ENCODE peak calls at places on chromosomes 11 and 22, in five cellular contexts. One of them, this sample, is unnamed.
A peak's percentile ranks its signal among the peaks of the same experiment; 100 is the strongest.

GRCh38 chr11:64850979-64851567 is 6.6 kb upstream of the CDC42BPG start:
- DNase-seq in cortex of kidney: no peak
- DNase-seq in stimulated activated CD8-positive, alpha-beta memory T cell treated with anti-CD3 and anti-CD28 coated beads, Interleukin-15, amount 100 ng/mL, for 1 hour: no peak
- DNase-seq in stimulated activated CD4-positive, alpha-beta T cell treated with anti-CD3 and anti-CD28 coated beads, Interleukin-15, amount 100 ng/mL, for 1 hour: no peak
- DNase-seq in WTC11: peak; percentile 58
- DNase-seq in this sample: no peak

GRCh38 chr11:68980776-68981065 is at the start of gene MRGPRD:
- DNase-seq in cortex of kidney: no peak
- DNase-seq in stimulated activated CD8-positive, alpha-beta memory T cell treated with anti-CD3 and anti-CD28 coated beads, Interleukin-15, amount 100 ng/mL, for 1 hour: no peak
- DNase-seq in stimulated activated CD4-positive, alpha-beta T cell treated with anti-CD3 and anti-CD28 coated beads, Interleukin-15, amount 100 ng/mL, for 1 hour: no peak
- DNase-seq in WTC11: no peak
- DNase-seq in this sample: no peak

GRCh38 chr11:130995266-130995665 is 79.0 kb upstream of the SNX19 start:
- DNase-seq in cortex of kidney: no peak
- DNase-seq in stimulated activated CD8-positive, alpha-beta memory T cell treated with anti-CD3 and anti-CD28 coated beads, Interleukin-15, amount 100 ng/mL, for 1 hour: no peak
- DNase-seq in stimulated activated CD4-positive, alpha-beta T cell treated with anti-CD3 and anti-CD28 coated beads, Interleukin-15, amount 100 ng/mL, for 1 hour: no peak
- DNase-seq in WTC11: no peak
- DNase-seq in this sample: no peak

GRCh38 chr22:29702025-29702930 is 17.5 kb upstream of the CABP7 start:
- DNase-seq in cortex of kidney: no peak
- DNase-seq in stimulated activated CD8-positive, alpha-beta memory T cell treated with anti-CD3 and anti-CD28 coated beads, Interleukin-15, amount 100 ng/mL, for 1 hour: no peak
- DNase-seq in stimulated activated CD4-positive, alpha-beta T cell treated with anti-CD3 and anti-CD28 coated beads, Interleukin-15, amount 100 ng/mL, for 1 hour: no peak
- DNase-seq in WTC11: no peak
- DNase-seq in this sample: no peak

GRCh38 chr11:14371249-14371648 is 12.3 kb upstream of the RRAS2 start:
- DNase-seq in cortex of kidney: no peak
- DNase-seq in stimulated activated CD8-positive, alpha-beta memory T cell treated with anti-CD3 and anti-CD28 coated beads, Interleukin-15, amount 100 ng/mL, for 1 hour: no peak
- DNase-seq in stimulated activated CD4-positive, alpha-beta T cell treated with anti-CD3 and anti-CD28 coated beads, Interleukin-15, amount 100 ng/mL, for 1 hour: no peak
- DNase-seq in WTC11: no peak
- DNase-seq in this sample: no peak

GRCh38 chr11:19359425-19360000 is 118.8 kb upstream of the E2F8 start:
- DNase-seq in cortex of kidney: no peak
- DNase-seq in stimulated activated CD8-positive, alpha-beta memory T cell treated with anti-CD3 and anti-CD28 coated beads, Interleukin-15, amount 100 ng/mL, for 1 hour: no peak
- DNase-seq in stimulated activated CD4-positive, alpha-beta T cell treated with anti-CD3 and anti-CD28 coated beads, Interleukin-15, amount 100 ng/mL, for 1 hour: no peak
- DNase-seq in WTC11: no peak
- DNase-seq in this sample: no peak

GRCh38 chr11:112363527-112363926 is 102.9 kb upstream of the PLET1 start:
- DNase-seq in cortex of kidney: no peak
- DNase-seq in stimulated activated CD8-positive, alpha-beta memory T cell treated with anti-CD3 and anti-CD28 coated beads, Interleukin-15, amount 100 ng/mL, for 1 hour: no peak
- DNase-seq in stimulated activated CD4-positive, alpha-beta T cell treated with anti-CD3 and anti-CD28 coated beads, Interleukin-15, amount 100 ng/mL, for 1 hour: no peak
- DNase-seq in WTC11: no peak
- DNase-seq in this sample: peak; percentile 51

GRCh38 chr22:35985361-35985760 is 43.3 kb downstream of the RBFOX2 start:
- DNase-seq in cortex of kidney: no peak
- DNase-seq in stimulated activated CD8-positive, alpha-beta memory T cell treated with anti-CD3 and anti-CD28 coated beads, Interleukin-15, amount 100 ng/mL, for 1 hour: no peak
- DNase-seq in stimulated activated CD4-positive, alpha-beta T cell treated with anti-CD3 and anti-CD28 coated beads, Interleukin-15, amount 100 ng/mL, for 1 hour: no peak
- DNase-seq in WTC11: no peak
- DNase-seq in this sample: no peak

This sample was measured in skeletal muscle cell.